ENCODE peak calls at places on chromosomes 7 and 10, in six cellular contexts. C, G, Y, R, P and U are unnamed samples.

GRCh38 chr7:129771201-129771927 is 159.8 kb downstream of the NRF1 start:
- DNase-seq in C (no peak), R (no peak), G (no peak), P (no peak), Y (no peak), U (no peak)

GRCh38 chr7:149666360-149666905 is 107.0 kb downstream of the ZNF467 start:
- DNase-seq in P (no peak), R (no peak), Y (no peak), G (no peak), C (no peak), U (no peak)

GRCh38 chr7:100163871-100164270 is 4.5 kb downstream of the GAL3ST4 start:
- DNase-seq in R (no peak), Y (no peak), C (no peak), G (no peak), P (no peak), U (no peak)

GRCh38 chr7:81317741-81318140 is 398.9 kb upstream of the SEMA3C start:
- DNase-seq in Y (no peak), R (no peak), C (no peak), G (no peak), P (no peak), U (no peak)

GRCh38 chr7:122553761-122554160 is 145.2 kb downstream of the RNF133 start:
- DNase-seq in C (no peak), R (no peak), Y (no peak), P (no peak), G (no peak), U (no peak)

GRCh38 chr7:142301923-142302550 is 44.2 kb upstream of the PRSS58 start:
- DNase-seq in G (no peak), C (peak; percentile 20), R (peak; percentile 36), P (no peak), Y (peak; percentile 2), U (no peak)

GRCh38 chr7:39248693-39249090 is 271.0 kb downstream of the POU6F2 start:
- DNase-seq in C (no peak), R (no peak), P (no peak), Y (no peak), G (no peak), U (no peak)

GRCh38 chr7:84277628-84278224 is 83.1 kb upstream of the SEMA3A start:
- DNase-seq in C (no peak), Y (no peak), G (no peak), P (no peak), R (no peak), U (no peak)

GRCh38 chr7:44288811-44289340 is 36.5 kb downstream of the CAMK2B start:
- DNase-seq in Y (no peak), R (no peak), G (no peak), C (no peak), P (no peak), U (no peak)

GRCh38 chr10:58697691-58698090 is 185.0 kb downstream of the BICC1 start:
- DNase-seq in R (no peak), P (no peak), G (no peak), C (no peak), Y (no peak), U (no peak)

GRCh38 chr10:87733081-87733480 is 73.4 kb downstream of the PAPSS2 start:
- DNase-seq in Y (peak; percentile 33), R (no peak), P (peak; percentile 46), C (no peak), G (peak; percentile 9), U (no peak)